ENCODE peak calls at places on chromosomes 3 and 15, in six cellular contexts. C is lower leg skin; A is fibroblast of mammary gland; Y is activated CD4-positive, alpha-beta T cell treated with anti-CD3 and anti-CD28 coated beads, Interleukin-2, amount 50 U/mL, for 1 hour; J is cardiac fibroblast; U is BE2C. E is an unnamed sample.

GRCh38 chr15:63938486-63939061 is 104.8 kb upstream of the HERC1 start:
- DNase-seq in C (peak; percentile 74), A (no peak), Y (no peak), J (peak; percentile 37), U (no peak), E (no peak)

GRCh38 chr3:40333416-40333815 is 23.9 kb downstream of the EIF1B start:
- DNase-seq in C (no peak), A (no peak), Y (no peak), J (no peak), U (peak; percentile 48), E (no peak)

GRCh38 chr15:69808756-69809155 is 289.0 kb downstream of the TLE3 start:
- DNase-seq in C (no peak), A (no peak), Y (no peak), J (peak; percentile 53), U (no peak), E (no peak)

GRCh38 chr15:98690272-98690671 is 41.9 kb downstream of the IGF1R start:
- DNase-seq in C (no peak), A (no peak), Y (no peak), J (no peak), U (no peak), E (no peak)

GRCh38 chr3:7978104-7978457 is 523.5 kb upstream of the LMCD1 start:
- DNase-seq in C (no peak), A (no peak), Y (no peak), J (peak; percentile 1), U (peak; percentile 82), E (no peak)

GRCh38 chr15:57496946-57497944 is 94.5 kb upstream of the MYZAP start:
- DNase-seq in C (peak; percentile 74), A (no peak), Y (no peak), J (peak; percentile 10), U (peak; percentile 28), E (no peak)

GRCh38 chr3:169694117-169694516 is 30.6 kb upstream of the MECOM start:
- DNase-seq in C (no peak), A (peak; percentile 8), Y (no peak), J (peak; percentile 50), U (no peak), E (no peak)

GRCh38 chr3:99376926-99377325 is 261.5 kb upstream of the COL8A1 start:
- DNase-seq in C (no peak), A (no peak), Y (no peak), J (no peak), U (no peak), E (no peak)

GRCh38 chr3:67113802-67114407 is 115.8 kb downstream of the KBTBD8 start:
- DNase-seq in C (peak; percentile 87), A (peak; percentile 87), Y (peak; percentile 71), J (peak; percentile 85), U (peak; percentile 87), E (peak; percentile 83)

GRCh38 chr3:18558526-18558925 is 133.4 kb upstream of the SATB1 start:
- DNase-seq in C (no peak), A (no peak), Y (no peak), J (no peak), U (no peak), E (no peak)

GRCh38 chr3:76824658-76825310 is 215.1 kb upstream of the ROBO2 start:
- DNase-seq in C (no peak), A (no peak), Y (no peak), J (no peak), U (no peak), E (no peak)

GRCh38 chr15:72141171-72142084 is 23.2 kb downstream of the SENP8 start:
- DNase-seq in C (no peak), A (no peak), Y (no peak), J (no peak), U (no peak), E (no peak)

GRCh38 chr3:126930936-126931600 is 51.8 kb upstream of the PLXNA1 start:
- DNase-seq in C (no peak), A (no peak), Y (no peak), J (no peak), U (no peak), E (no peak)